ENCODE peak calls at places on chromosomes 6 and 20, in seven cellular contexts. One of them, this sample, is unnamed.

GRCh38 chr20:58555078-58555765 is 40.0 kb upstream of the APCDD1L start:
- DNase-seq in RWPE1: peak; percentile 98
- DNase-seq in tibial nerve: no peak
- DNase-seq in neural crest cell: no peak
- DNase-seq in H9: peak; percentile 1
- DNase-seq in cardiac fibroblast: peak; percentile 62
- DNase-seq in upper lobe of left lung: no peak
- DNase-seq in this sample: no peak

GRCh38 chr6:170462366-170463020 is 90.6 kb downstream of the PSMB1 start:
- DNase-seq in RWPE1: no peak
- DNase-seq in tibial nerve: no peak
- DNase-seq in neural crest cell: no peak
- DNase-seq in H9: no peak
- DNase-seq in cardiac fibroblast: no peak
- DNase-seq in upper lobe of left lung: no peak
- DNase-seq in this sample: no peak

GRCh38 chr6:164928366-164929154 is 380.8 kb downstream of the C6orf118 start:
- DNase-seq in RWPE1: no peak
- DNase-seq in tibial nerve: no peak
- DNase-seq in neural crest cell: no peak
- DNase-seq in H9: no peak
- DNase-seq in cardiac fibroblast: no peak
- DNase-seq in upper lobe of left lung: no peak
- DNase-seq in this sample: no peak

GRCh38 chr6:93801101-93801847 is 381.9 kb upstream of the EPHA7 start:
- DNase-seq in RWPE1: no peak
- DNase-seq in tibial nerve: no peak
- DNase-seq in neural crest cell: no peak
- DNase-seq in H9: peak; percentile 47
- DNase-seq in cardiac fibroblast: no peak
- DNase-seq in upper lobe of left lung: no peak
- DNase-seq in this sample: no peak

GRCh38 chr6:48541669-48542068 is 430.7 kb upstream of the PTCHD4 start:
- DNase-seq in RWPE1: peak; percentile 21
- DNase-seq in tibial nerve: no peak
- DNase-seq in neural crest cell: no peak
- DNase-seq in H9: no peak
- DNase-seq in cardiac fibroblast: no peak
- DNase-seq in upper lobe of left lung: no peak
- DNase-seq in this sample: no peak

GRCh38 chr20:32977281-32978008 is 26.8 kb downstream of the SUN5 start:
- DNase-seq in RWPE1: no peak
- DNase-seq in tibial nerve: no peak
- DNase-seq in neural crest cell: no peak
- DNase-seq in H9: no peak
- DNase-seq in cardiac fibroblast: no peak
- DNase-seq in upper lobe of left lung: no peak
- DNase-seq in this sample: no peak

GRCh38 chr6:11621119-11621518 is 83.6 kb downstream of the TMEM170B start:
- DNase-seq in RWPE1: no peak
- DNase-seq in tibial nerve: no peak
- DNase-seq in neural crest cell: no peak
- DNase-seq in H9: no peak
- DNase-seq in cardiac fibroblast: no peak
- DNase-seq in upper lobe of left lung: no peak
- DNase-seq in this sample: peak; percentile 50

GRCh38 chr6:46592046-46592445 is 60.6 kb downstream of the CYP39A1 start:
- DNase-seq in RWPE1: no peak
- DNase-seq in tibial nerve: no peak
- DNase-seq in neural crest cell: no peak
- DNase-seq in H9: no peak
- DNase-seq in cardiac fibroblast: no peak
- DNase-seq in upper lobe of left lung: no peak
- DNase-seq in this sample: no peak

GRCh38 chr6:169971951-169972651 is 220.7 kb downstream of the ERMARD start:
- DNase-seq in RWPE1: no peak
- DNase-seq in tibial nerve: no peak
- DNase-seq in neural crest cell: no peak
- DNase-seq in H9: peak; percentile 18
- DNase-seq in cardiac fibroblast: no peak
- DNase-seq in upper lobe of left lung: peak; percentile 51
- DNase-seq in this sample: no peak

GRCh38 chr20:57478176-57478575 is 46.8 kb downstream of the CTCFL start:
- DNase-seq in RWPE1: no peak
- DNase-seq in tibial nerve: no peak
- DNase-seq in neural crest cell: no peak
- DNase-seq in H9: no peak
- DNase-seq in cardiac fibroblast: no peak
- DNase-seq in upper lobe of left lung: no peak
- DNase-seq in this sample: no peak

GRCh38 chr20:18103497-18103896 is 34.2 kb upstream of the KAT14 start:
- DNase-seq in RWPE1: no peak
- DNase-seq in tibial nerve: no peak
- DNase-seq in neural crest cell: no peak
- DNase-seq in H9: no peak
- DNase-seq in cardiac fibroblast: no peak
- DNase-seq in upper lobe of left lung: no peak
- DNase-seq in this sample: no peak

GRCh38 chr6:121614115-121614514 is 178.7 kb downstream of the GJA1 start:
- DNase-seq in RWPE1: no peak
- DNase-seq in tibial nerve: no peak
- DNase-seq in neural crest cell: no peak
- DNase-seq in H9: no peak
- DNase-seq in cardiac fibroblast: peak; percentile 76
- DNase-seq in upper lobe of left lung: no peak
- DNase-seq in this sample: no peak

GRCh38 chr6:110250058-110250457 is 69.8 kb downstream of the CDC40 start:
- DNase-seq in RWPE1: no peak
- DNase-seq in tibial nerve: no peak
- DNase-seq in neural crest cell: no peak
- DNase-seq in H9: no peak
- DNase-seq in cardiac fibroblast: no peak
- DNase-seq in upper lobe of left lung: no peak
- DNase-seq in this sample: no peak

GRCh38 chr6:152050451-152051195 is 243.1 kb downstream of the ESR1 start:
- DNase-seq in RWPE1: no peak
- DNase-seq in tibial nerve: no peak
- DNase-seq in neural crest cell: no peak
- DNase-seq in H9: no peak
- DNase-seq in cardiac fibroblast: no peak
- DNase-seq in upper lobe of left lung: no peak
- DNase-seq in this sample: no peak

GRCh38 chr20:6665161-6665560 is 102.3 kb upstream of the BMP2 start:
- DNase-seq in RWPE1: no peak
- DNase-seq in tibial nerve: no peak
- DNase-seq in neural crest cell: no peak
- DNase-seq in H9: no peak
- DNase-seq in cardiac fibroblast: no peak
- DNase-seq in upper lobe of left lung: no peak
- DNase-seq in this sample: no peak

GRCh38 chr6:106360410-106360988 is at the start of gene CRYBG1:
- DNase-seq in RWPE1: peak; percentile 91
- DNase-seq in tibial nerve: peak; percentile 13
- DNase-seq in neural crest cell: peak; percentile 72
- DNase-seq in H9: peak; percentile 95
- DNase-seq in cardiac fibroblast: peak; percentile 22
- DNase-seq in upper lobe of left lung: peak; percentile 95
- DNase-seq in this sample: peak; percentile 87

GRCh38 chr6:70956451-70957283 is at the start of gene B3GAT2:
- DNase-seq in RWPE1: no peak
- DNase-seq in tibial nerve: no peak
- DNase-seq in neural crest cell: peak; percentile 36
- DNase-seq in H9: peak; percentile 64
- DNase-seq in cardiac fibroblast: peak; percentile 26
- DNase-seq in upper lobe of left lung: peak; percentile 87
- DNase-seq in this sample: peak; percentile 66

GRCh38 chr6:143589162-143589561 is 77.6 kb upstream of the FUCA2 start:
- DNase-seq in RWPE1: no peak
- DNase-seq in tibial nerve: no peak
- DNase-seq in neural crest cell: no peak
- DNase-seq in H9: no peak
- DNase-seq in cardiac fibroblast: no peak
- DNase-seq in upper lobe of left lung: no peak
- DNase-seq in this sample: no peak

GRCh38 chr20:24911461-24911860 is 37.6 kb upstream of the CST7 start:
- DNase-seq in RWPE1: no peak
- DNase-seq in tibial nerve: peak; percentile 0
- DNase-seq in neural crest cell: no peak
- DNase-seq in H9: no peak
- DNase-seq in cardiac fibroblast: no peak
- DNase-seq in upper lobe of left lung: no peak
- DNase-seq in this sample: no peak

GRCh38 chr6:149860834-149861602 is 3.1 kb downstream of the LRP11 start:
- DNase-seq in RWPE1: no peak
- DNase-seq in tibial nerve: no peak
- DNase-seq in neural crest cell: no peak
- DNase-seq in H9: no peak
- DNase-seq in cardiac fibroblast: peak; percentile 44
- DNase-seq in upper lobe of left lung: no peak
- DNase-seq in this sample: no peak
- TF ChIP-seq CTCF in RWPE1: no peak
- TF ChIP-seq CTCF in tibial nerve: no peak
- TF ChIP-seq CTCF in neural crest cell: no peak
- TF ChIP-seq CTCF in H9: no peak
- TF ChIP-seq CTCF in cardiac fibroblast: no peak
- TF ChIP-seq CTCF in upper lobe of left lung: no peak
- TF ChIP-seq CTCF in this sample: no peak

GRCh38 chr6:96836579-96837137 is 619 bp downstream of the GPR63 start:
- DNase-seq in RWPE1: no peak
- DNase-seq in tibial nerve: no peak
- DNase-seq in neural crest cell: peak; percentile 8
- DNase-seq in H9: no peak
- DNase-seq in cardiac fibroblast: peak; percentile 9
- DNase-seq in upper lobe of left lung: no peak
- DNase-seq in this sample: no peak
- TF ChIP-seq CTCF in RWPE1: no peak
- TF ChIP-seq CTCF in tibial nerve: no peak
- TF ChIP-seq CTCF in neural crest cell: no peak
- TF ChIP-seq CTCF in H9: no peak
- TF ChIP-seq CTCF in cardiac fibroblast: no peak
- TF ChIP-seq CTCF in upper lobe of left lung: no peak
- TF ChIP-seq CTCF in this sample: no peak

GRCh38 chr6:29656798-29657197 is at the start of gene MOG:
- DNase-seq in RWPE1: no peak
- DNase-seq in tibial nerve: no peak
- DNase-seq in neural crest cell: no peak
- DNase-seq in H9: no peak
- DNase-seq in cardiac fibroblast: no peak
- DNase-seq in upper lobe of left lung: no peak
- DNase-seq in this sample: no peak

GRCh38 chr6:29652198-29652584 is 4.7 kb upstream of the MOG start:
- DNase-seq in RWPE1: no peak
- DNase-seq in tibial nerve: no peak
- DNase-seq in neural crest cell: no peak
- DNase-seq in H9: no peak
- DNase-seq in cardiac fibroblast: no peak
- DNase-seq in upper lobe of left lung: no peak
- DNase-seq in this sample: no peak

GRCh38 chr6:29653452-29654038 is 3.3 kb upstream of the MOG start:
- DNase-seq in RWPE1: peak; percentile 49
- DNase-seq in tibial nerve: peak; percentile 30
- DNase-seq in neural crest cell: peak; percentile 31
- DNase-seq in H9: no peak
- DNase-seq in cardiac fibroblast: peak; percentile 85
- DNase-seq in upper lobe of left lung: no peak
- DNase-seq in this sample: peak; percentile 49

GRCh38 chr6:29655658-29656057 is 1.2 kb upstream of the MOG start:
- DNase-seq in RWPE1: no peak
- DNase-seq in tibial nerve: no peak
- DNase-seq in neural crest cell: no peak
- DNase-seq in H9: no peak
- DNase-seq in cardiac fibroblast: no peak
- DNase-seq in upper lobe of left lung: no peak
- DNase-seq in this sample: no peak

DNA sequence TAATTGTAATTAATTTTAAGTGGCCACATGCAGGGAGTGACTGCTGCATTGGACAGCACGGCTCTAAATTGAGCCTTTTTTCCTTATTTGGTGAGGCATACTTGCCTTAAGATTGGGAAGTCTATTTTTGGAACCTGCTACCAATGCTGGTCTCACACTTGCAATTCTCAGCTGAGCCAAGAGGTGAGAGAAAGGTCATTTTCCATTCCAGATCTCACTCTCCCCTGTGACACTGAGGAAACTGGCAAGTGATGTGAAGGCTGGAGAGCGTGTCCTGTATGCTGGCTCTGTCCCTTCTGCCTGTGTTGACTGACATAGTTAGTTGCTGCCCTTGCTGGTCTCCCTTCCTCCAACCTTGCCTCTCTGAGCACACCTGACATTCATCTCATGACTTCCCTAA is 735 bp upstream of the MOG start:
- DNase-seq in RWPE1: no peak
- DNase-seq in tibial nerve: no peak
- DNase-seq in neural crest cell: no peak
- DNase-seq in H9: no peak
- DNase-seq in cardiac fibroblast: no peak
- DNase-seq in upper lobe of left lung: no peak
- DNase-seq in this sample: no peak
- TF ChIP-seq CTCF in RWPE1: no peak
- TF ChIP-seq CTCF in tibial nerve: no peak
- TF ChIP-seq CTCF in neural crest cell: no peak
- TF ChIP-seq CTCF in H9: no peak
- TF ChIP-seq CTCF in cardiac fibroblast: no peak
- TF ChIP-seq CTCF in upper lobe of left lung: no peak
- TF ChIP-seq CTCF in this sample: no peak

GRCh38 chr6:137846274-137846673 is 20.8 kb upstream of the TNFAIP3 start:
- DNase-seq in RWPE1: no peak
- DNase-seq in tibial nerve: no peak
- DNase-seq in neural crest cell: no peak
- DNase-seq in H9: no peak
- DNase-seq in cardiac fibroblast: no peak
- DNase-seq in upper lobe of left lung: no peak
- DNase-seq in this sample: no peak

GRCh38 chr6:137846772-137847313 is 20.2 kb upstream of the TNFAIP3 start:
- DNase-seq in RWPE1: no peak
- DNase-seq in tibial nerve: peak; percentile 21
- DNase-seq in neural crest cell: no peak
- DNase-seq in H9: no peak
- DNase-seq in cardiac fibroblast: no peak
- DNase-seq in upper lobe of left lung: peak; percentile 75
- DNase-seq in this sample: no peak

GRCh38 chr6:137843206-137843605 is 23.9 kb upstream of the TNFAIP3 start:
- DNase-seq in RWPE1: no peak
- DNase-seq in tibial nerve: no peak
- DNase-seq in neural crest cell: no peak
- DNase-seq in H9: no peak
- DNase-seq in cardiac fibroblast: no peak
- DNase-seq in upper lobe of left lung: no peak
- DNase-seq in this sample: no peak

GRCh38 chr6:137847748-137848147 is 19.3 kb upstream of the TNFAIP3 start:
- DNase-seq in RWPE1: no peak
- DNase-seq in tibial nerve: no peak
- DNase-seq in neural crest cell: no peak
- DNase-seq in H9: no peak
- DNase-seq in cardiac fibroblast: no peak
- DNase-seq in upper lobe of left lung: no peak
- DNase-seq in this sample: no peak

DNA sequence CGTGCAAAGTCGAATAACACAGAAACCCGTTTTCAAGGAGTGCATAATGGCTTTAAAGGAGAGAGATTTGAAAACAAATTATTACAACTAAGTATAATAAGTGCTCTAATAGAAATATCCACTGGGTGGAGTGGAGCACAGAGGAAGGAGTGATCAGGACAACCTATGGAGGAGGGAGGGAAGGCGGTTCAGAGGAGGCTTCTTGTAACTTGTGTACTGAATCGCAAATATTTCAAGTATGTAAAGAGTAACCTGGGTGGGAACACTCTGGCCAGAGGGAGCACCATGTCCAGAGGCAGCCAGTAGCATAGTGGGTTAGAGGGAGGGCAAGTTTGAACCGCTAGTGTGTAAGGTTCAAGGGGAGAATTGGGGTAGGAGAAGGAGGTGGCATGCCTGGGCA is 21.6 kb upstream of the TNFAIP3 start:
- DNase-seq in RWPE1: no peak
- DNase-seq in tibial nerve: no peak
- DNase-seq in neural crest cell: no peak
- DNase-seq in H9: no peak
- DNase-seq in cardiac fibroblast: peak; percentile 51
- DNase-seq in upper lobe of left lung: no peak
- DNase-seq in this sample: no peak
- TF ChIP-seq CTCF in RWPE1: no peak
- TF ChIP-seq CTCF in tibial nerve: no peak
- TF ChIP-seq CTCF in neural crest cell: no peak
- TF ChIP-seq CTCF in H9: no peak
- TF ChIP-seq CTCF in cardiac fibroblast: peak; percentile 22
- TF ChIP-seq CTCF in upper lobe of left lung: no peak
- TF ChIP-seq CTCF in this sample: no peak

This sample was measured in nephron progenitor cell.